ENCODE peak calls at places on chromosomes 2 and 18, in seven cellular contexts. One of them, this sample, is unnamed.

GRCh38 chr2:104788721-104789446 is 65.0 kb upstream of the POU3F3 start:
- DNase-seq in NCI-H2171: no peak
- DNase-seq in effector memory CD8-positive, alpha-beta T cell: no peak
- DNase-seq in fibroblast of villous mesenchyme: no peak
- DNase-seq in activated naive CD4-positive, alpha-beta T cell treated with anti-CD3 and anti-CD28 coated beads, Interleukin-2, amount 50 U/mL, for 16 hours: no peak
- DNase-seq in T-helper 2 cell: no peak
- DNase-seq in left ventricle myocardium superior: no peak
- DNase-seq in this sample: no peak

GRCh38 chr2:128564131-128564530 is 245.5 kb upstream of the HS6ST1 start:
- DNase-seq in effector memory CD8-positive, alpha-beta T cell: no peak
- DNase-seq in left ventricle myocardium superior: no peak
- DNase-seq in T-helper 2 cell: no peak
- DNase-seq in fibroblast of villous mesenchyme: no peak
- DNase-seq in activated naive CD4-positive, alpha-beta T cell treated with anti-CD3 and anti-CD28 coated beads, Interleukin-2, amount 50 U/mL, for 16 hours: no peak
- DNase-seq in NCI-H2171: no peak
- DNase-seq in this sample: no peak

GRCh38 chr2:38509322-38509946 is 93.3 kb downstream of the HNRNPLL start:
- DNase-seq in NCI-H2171: peak; percentile 11
- DNase-seq in activated naive CD4-positive, alpha-beta T cell treated with anti-CD3 and anti-CD28 coated beads, Interleukin-2, amount 50 U/mL, for 16 hours: no peak
- DNase-seq in T-helper 2 cell: no peak
- DNase-seq in left ventricle myocardium superior: no peak
- DNase-seq in fibroblast of villous mesenchyme: peak; percentile 72
- DNase-seq in effector memory CD8-positive, alpha-beta T cell: no peak
- DNase-seq in this sample: peak; percentile 84

GRCh38 chr18:5601188-5601624 is 57.4 kb upstream of the EPB41L3 start:
- DNase-seq in NCI-H2171: no peak
- DNase-seq in T-helper 2 cell: no peak
- DNase-seq in effector memory CD8-positive, alpha-beta T cell: no peak
- DNase-seq in fibroblast of villous mesenchyme: peak; percentile 5
- DNase-seq in activated naive CD4-positive, alpha-beta T cell treated with anti-CD3 and anti-CD28 coated beads, Interleukin-2, amount 50 U/mL, for 16 hours: no peak
- DNase-seq in left ventricle myocardium superior: no peak
- DNase-seq in this sample: no peak

GRCh38 chr2:186381573-186381972 is 104.5 kb upstream of the ZC3H15 start:
- DNase-seq in left ventricle myocardium superior: no peak
- DNase-seq in T-helper 2 cell: no peak
- DNase-seq in effector memory CD8-positive, alpha-beta T cell: no peak
- DNase-seq in fibroblast of villous mesenchyme: no peak
- DNase-seq in activated naive CD4-positive, alpha-beta T cell treated with anti-CD3 and anti-CD28 coated beads, Interleukin-2, amount 50 U/mL, for 16 hours: no peak
- DNase-seq in NCI-H2171: no peak
- DNase-seq in this sample: no peak

GRCh38 chr18:51253476-51253875 is 56.0 kb upstream of the MEX3C start:
- DNase-seq in T-helper 2 cell: no peak
- DNase-seq in activated naive CD4-positive, alpha-beta T cell treated with anti-CD3 and anti-CD28 coated beads, Interleukin-2, amount 50 U/mL, for 16 hours: no peak
- DNase-seq in fibroblast of villous mesenchyme: no peak
- DNase-seq in effector memory CD8-positive, alpha-beta T cell: no peak
- DNase-seq in left ventricle myocardium superior: no peak
- DNase-seq in NCI-H2171: no peak
- DNase-seq in this sample: no peak

GRCh38 chr2:233972941-233973575 is 55.9 kb downstream of the TRPM8 start:
- DNase-seq in fibroblast of villous mesenchyme: no peak
- DNase-seq in left ventricle myocardium superior: peak; percentile 47
- DNase-seq in activated naive CD4-positive, alpha-beta T cell treated with anti-CD3 and anti-CD28 coated beads, Interleukin-2, amount 50 U/mL, for 16 hours: no peak
- DNase-seq in T-helper 2 cell: no peak
- DNase-seq in NCI-H2171: no peak
- DNase-seq in effector memory CD8-positive, alpha-beta T cell: no peak
- DNase-seq in this sample: no peak

GRCh38 chr18:3246636-3247242 is 862 bp upstream of the MYL12A start:
- DNase-seq in fibroblast of villous mesenchyme: no peak
- DNase-seq in effector memory CD8-positive, alpha-beta T cell: no peak
- DNase-seq in activated naive CD4-positive, alpha-beta T cell treated with anti-CD3 and anti-CD28 coated beads, Interleukin-2, amount 50 U/mL, for 16 hours: no peak
- DNase-seq in NCI-H2171: no peak
- DNase-seq in T-helper 2 cell: no peak
- DNase-seq in left ventricle myocardium superior: peak; percentile 55
- DNase-seq in this sample: no peak

GRCh38 chr2:239574434-239575156 is 173.8 kb upstream of the HDAC4 start:
- DNase-seq in NCI-H2171: no peak
- DNase-seq in T-helper 2 cell: no peak
- DNase-seq in effector memory CD8-positive, alpha-beta T cell: no peak
- DNase-seq in activated naive CD4-positive, alpha-beta T cell treated with anti-CD3 and anti-CD28 coated beads, Interleukin-2, amount 50 U/mL, for 16 hours: no peak
- DNase-seq in left ventricle myocardium superior: no peak
- DNase-seq in fibroblast of villous mesenchyme: peak; percentile 58
- DNase-seq in this sample: no peak

GRCh38 chr18:58674863-58675472 is 3.7 kb downstream of the MALT1 start:
- DNase-seq in fibroblast of villous mesenchyme: peak; percentile 63
- DNase-seq in effector memory CD8-positive, alpha-beta T cell: no peak
- DNase-seq in T-helper 2 cell: no peak
- DNase-seq in left ventricle myocardium superior: no peak
- DNase-seq in activated naive CD4-positive, alpha-beta T cell treated with anti-CD3 and anti-CD28 coated beads, Interleukin-2, amount 50 U/mL, for 16 hours: no peak
- DNase-seq in NCI-H2171: no peak
- DNase-seq in this sample: no peak

GRCh38 chr2:240999873-241000541 is 1.6 kb downstream of the SNED1 start:
- DNase-seq in effector memory CD8-positive, alpha-beta T cell: no peak
- DNase-seq in activated naive CD4-positive, alpha-beta T cell treated with anti-CD3 and anti-CD28 coated beads, Interleukin-2, amount 50 U/mL, for 16 hours: peak; percentile 3
- DNase-seq in NCI-H2171: no peak
- DNase-seq in T-helper 2 cell: no peak
- DNase-seq in fibroblast of villous mesenchyme: no peak
- DNase-seq in left ventricle myocardium superior: no peak
- DNase-seq in this sample: no peak

This sample was measured in A673.